ENCODE peak calls at places on chromosome 22, in seven cellular contexts. Z is sigmoid colon, Y is K562, F is suprapubic skin, M is stomach, X is GM12892, W is H1. U is an unnamed sample.

GRCh38 chr22:33544707-33545106 is 375.6 kb downstream of the LARGE1 start:
- DNase-seq in Z (no peak), Y (no peak), F (no peak), M (no peak), X (no peak), W (no peak), U (no peak)

GRCh38 chr22:37804886-37805857 is 2.6 kb upstream of the GCAT start:
- DNase-seq in Z (peak), Y (no peak), F (peak), M (peak), X (no peak), W (no peak), U (peak)

GRCh38 chr22:30864441-30865420 is 103.8 kb downstream of the MORC2 start:
- DNase-seq in Z (peak), Y (no peak), F (peak), M (no peak), X (peak), W (no peak), U (peak)

GRCh38 chr22:49034836-49035817 is 792.5 kb downstream of the BRD1 start:
- DNase-seq in Z (no peak), Y (no peak), F (no peak), M (no peak), X (no peak), W (no peak), U (no peak)

GRCh38 chr22:37681556-37682049 is 4.5 kb upstream of the NOL12 start:
- DNase-seq in Z (peak), Y (peak), F (peak), M (peak), X (peak), W (no peak), U (peak)

GRCh38 chr22:30371981-30372380 is 15.2 kb downstream of the CCDC157 start:
- DNase-seq in Z (no peak), Y (no peak), F (no peak), M (no peak), X (no peak), W (no peak), U (no peak)

GRCh38 chr22:37529652-37530345 is 10.6 kb upstream of the CARD10 start:
- DNase-seq in Z (no peak), Y (no peak), F (no peak), M (no peak), X (no peak), W (no peak), U (no peak)

GRCh38 chr22:38111941-38112355 is 1.5 kb upstream of the BAIAP2L2 start:
- DNase-seq in Z (no peak), Y (no peak), F (no peak), M (peak), X (no peak), W (no peak), U (no peak)

GRCh38 chr22:47153854-47154542 is 391.5 kb downstream of the TBC1D22A start:
- DNase-seq in Z (no peak), Y (no peak), F (no peak), M (no peak), X (no peak), W (no peak), U (no peak)

GRCh38 chr22:47333625-47334024 is 571.2 kb downstream of the TBC1D22A start:
- DNase-seq in Z (no peak), Y (no peak), F (no peak), M (no peak), X (no peak), W (no peak), U (no peak)

GRCh38 chr22:32542332-32543019 is 67.9 kb downstream of the FBXO7 start:
- DNase-seq in Z (peak), Y (peak), F (no peak), M (no peak), X (no peak), W (no peak), U (no peak)

GRCh38 chr22:24046024-24046423 is 34.9 kb downstream of the CABIN1 start:
- DNase-seq in Z (no peak), Y (no peak), F (no peak), M (no peak), X (no peak), W (no peak), U (no peak)

GRCh38 chr22:24432059-24432853 is 4.9 kb downstream of the ADORA2A start:
- DNase-seq in Z (peak), Y (peak), F (no peak), M (peak), X (no peak), W (no peak), U (no peak)

GRCh38 chr22:37137131-37137530 is 12.6 kb downstream of the IL2RB start:
- DNase-seq in Z (no peak), Y (no peak), F (no peak), M (no peak), X (no peak), W (no peak), U (no peak)

GRCh38 chr22:24445481-24446290 is 18.3 kb downstream of the ADORA2A start:
- DNase-seq in Z (no peak), Y (peak), F (no peak), M (no peak), X (no peak), W (no peak), U (no peak)

GRCh38 chr22:37561209-37562048 is 1.1 kb downstream of the CDC42EP1 start:
- DNase-seq in Z (peak), Y (peak), F (peak), M (peak), X (peak), W (peak), U (peak)

GRCh38 chr22:47997052-47997568 is 1234.7 kb downstream of the TBC1D22A start:
- DNase-seq in Z (no peak), Y (no peak), F (no peak), M (no peak), X (no peak), W (no peak), U (no peak)

GRCh38 chr22:35638408-35638807 is 9.8 kb upstream of the APOL6 start:
- DNase-seq in Z (peak), Y (no peak), F (peak), M (no peak), X (no peak), W (no peak), U (no peak)

GRCh38 chr22:31650391-31650790 is 11.6 kb downstream of the PISD start:
- DNase-seq in Z (no peak), Y (no peak), F (no peak), M (no peak), X (no peak), W (no peak), U (no peak)

GRCh38 chr22:31872209-31872608 is 72.1 kb upstream of the YWHAH start:
- DNase-seq in Z (no peak), Y (peak), F (no peak), M (peak), X (no peak), W (no peak), U (no peak)

GRCh38 chr22:43381693-43382092 is 30.1 kb upstream of the MPPED1 start:
- DNase-seq in Z (peak), Y (no peak), F (no peak), M (no peak), X (peak), W (no peak), U (no peak)

GRCh38 chr22:19385221-19385906 is 46.2 kb downstream of the HIRA start:
- DNase-seq in Z (peak), Y (no peak), F (no peak), M (no peak), X (no peak), W (no peak), U (no peak)

GRCh38 chr22:35995772-35996171 is 32.9 kb downstream of the RBFOX2 start:
- DNase-seq in Z (peak), Y (peak), F (peak), M (peak), X (no peak), W (no peak), U (no peak)

GRCh38 chr22:43477966-43478365 is 66.2 kb downstream of the MPPED1 start:
- DNase-seq in Z (no peak), Y (no peak), F (no peak), M (no peak), X (no peak), W (no peak), U (no peak)

GRCh38 chr22:35838849-35839646 is 121.4 kb downstream of the APOL5 start:
- DNase-seq in Z (peak), Y (no peak), F (no peak), M (no peak), X (no peak), W (no peak), U (no peak)

GRCh38 chr22:27775698-27776409 is 25.7 kb downstream of the MN1 start:
- DNase-seq in Z (no peak), Y (no peak), F (no peak), M (no peak), X (no peak), W (no peak), U (no peak)

GRCh38 chr22:27775087-27775697 is 26.4 kb downstream of the MN1 start:
- DNase-seq in Z (no peak), Y (no peak), F (no peak), M (no peak), X (no peak), W (no peak), U (no peak)

GRCh38 chr22:27772370-27773235 is 29.0 kb downstream of the MN1 start:
- DNase-seq in Z (no peak), Y (no peak), F (no peak), M (no peak), X (no peak), W (no peak), U (no peak)

GRCh38 chr22:27773236-27773550 is 28.4 kb downstream of the MN1 start:
- DNase-seq in Z (no peak), Y (no peak), F (no peak), M (no peak), X (no peak), W (no peak), U (no peak)

GRCh38 chr22:27774200-27774599 is 27.4 kb downstream of the MN1 start:
- DNase-seq in Z (no peak), Y (no peak), F (no peak), M (no peak), X (no peak), W (no peak), U (no peak)
- TF ChIP-seq POLR2A in Z (no peak), Y (no peak), F (no peak), M (no peak), X (no peak), W (no peak), U (no peak)

DNA sequence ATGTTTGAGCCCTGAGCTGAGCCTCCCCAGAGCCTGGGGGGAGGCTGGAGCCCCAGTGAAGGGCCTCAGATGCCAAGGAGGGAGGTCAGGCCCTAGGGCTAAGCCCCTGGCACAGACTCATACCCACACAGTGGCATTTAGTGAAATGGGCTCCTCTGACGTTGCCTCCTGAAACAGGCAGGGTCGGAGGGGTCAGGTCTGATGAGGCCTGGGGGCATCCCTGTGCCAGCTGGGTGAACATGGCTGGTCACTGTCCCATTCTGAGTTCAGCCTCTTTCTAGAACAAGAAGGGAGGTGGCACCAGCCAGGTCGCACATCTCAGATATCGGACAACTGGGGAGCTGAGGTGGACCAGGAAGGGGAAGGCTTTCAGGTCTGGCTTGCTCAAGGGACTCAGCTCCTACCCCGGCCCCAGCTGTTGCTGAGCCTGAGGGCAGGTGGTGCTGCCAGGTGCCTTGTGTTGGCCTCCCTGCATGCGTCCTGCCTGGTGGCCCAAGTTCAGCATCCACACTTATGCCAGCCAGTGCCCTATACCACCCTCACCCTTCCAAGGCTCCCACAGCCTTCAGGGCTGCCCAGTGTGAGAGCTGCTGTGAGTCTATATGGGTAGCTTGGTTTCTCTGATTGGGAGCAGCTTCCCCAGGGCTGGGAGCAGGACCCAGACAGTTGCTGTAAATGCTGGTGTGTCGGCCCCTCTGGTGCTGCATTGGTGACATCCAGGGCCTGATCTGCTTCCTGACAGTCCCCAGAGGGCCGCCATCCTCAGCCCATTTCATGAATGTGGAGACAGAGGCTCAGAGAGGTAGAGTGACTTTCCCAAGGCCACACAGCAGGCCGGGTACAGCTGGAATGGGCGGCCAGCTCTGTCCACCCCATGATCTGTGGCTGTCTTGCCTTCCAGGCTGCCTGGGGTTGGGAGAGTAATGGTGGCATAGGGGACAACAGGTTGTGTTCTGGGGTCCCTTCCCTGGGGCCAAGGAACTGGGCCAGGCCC is 32.8 kb upstream of the PPARA start:
- DNase-seq in Z (no peak), Y (no peak), F (no peak), M (no peak), X (no peak), W (no peak), U (no peak)
- TF ChIP-seq POLR2AphosphoS5 in Z (peak), Y (no peak), F (no peak), M (no peak), X (no peak), W (no peak), U (no peak)

DNA sequence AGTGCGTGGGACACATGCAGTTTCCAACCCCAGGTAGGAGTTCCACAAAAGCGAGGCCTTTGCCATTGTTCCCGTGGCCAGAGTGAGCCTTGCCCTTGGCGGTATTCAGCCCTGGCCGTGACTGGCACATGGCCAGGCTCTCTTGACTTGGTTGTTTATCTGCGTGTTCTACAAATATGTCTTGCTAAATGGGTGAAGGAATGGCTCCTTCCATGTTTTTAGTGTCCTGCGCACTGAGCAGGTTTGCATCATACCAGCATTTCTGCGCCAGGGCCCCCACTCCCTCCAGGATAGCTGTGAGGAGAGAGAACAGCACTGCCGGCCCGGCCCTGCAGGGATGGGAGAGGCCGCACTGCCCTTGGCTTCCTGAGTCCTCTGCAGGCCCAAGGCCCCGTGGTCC is 20.0 kb downstream of the POLR3H start:
- DNase-seq in Z (peak), Y (no peak), F (peak), M (peak), X (no peak), W (no peak), U (no peak)
- TF ChIP-seq POLR2A in Z (no peak), Y (peak), F (no peak), M (no peak), X (no peak), W (no peak), U (no peak)

GRCh38 chr22:20787746-20788626 is 14.1 kb downstream of the SERPIND1 start:
- DNase-seq in Z (no peak), Y (no peak), F (no peak), M (no peak), X (no peak), W (no peak), U (no peak)
- TF ChIP-seq POLR2AphosphoS5 in Z (no peak), Y (no peak), F (no peak), M (no peak), X (no peak), W (no peak), U (no peak)

GRCh38 chr22:39900306-39901227 is at the start of gene GRAP2:
- DNase-seq in Z (no peak), Y (peak), F (no peak), M (no peak), X (peak), W (no peak), U (peak)
- TF ChIP-seq POLR2A in Z (no peak), Y (peak), F (no peak), M (no peak), X (no peak), W (no peak), U (no peak)

DNA sequence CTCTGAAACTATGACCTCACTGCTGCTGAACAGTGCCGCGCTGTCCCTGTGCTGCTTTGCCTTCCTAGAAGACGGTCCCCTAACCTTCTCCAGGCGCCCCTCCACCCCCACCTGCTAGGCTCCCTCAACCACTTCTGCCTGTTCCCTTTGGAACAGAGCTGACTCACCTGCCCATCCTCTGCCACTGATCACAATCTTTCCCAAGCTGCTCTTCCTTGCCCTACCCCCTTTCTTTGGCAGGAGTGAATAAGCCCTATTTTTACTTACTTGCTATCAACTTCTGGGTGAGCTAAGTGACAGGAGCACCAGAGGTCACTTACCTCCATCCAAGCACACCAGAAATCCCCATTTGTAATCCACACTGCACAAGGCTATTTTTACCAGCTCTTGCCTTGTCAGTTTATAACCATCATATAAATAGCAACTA is 116.0 kb upstream of the BID start:
- DNase-seq in Z (no peak), Y (no peak), F (no peak), M (no peak), X (no peak), W (no peak), U (no peak)
- TF ChIP-seq POLR2AphosphoS5 in Z (no peak), Y (no peak), F (no peak), M (no peak), X (no peak), W (no peak), U (no peak)

GRCh38 chr22:50620861-50621490 is 7.0 kb downstream of the ARSA start:
- DNase-seq in Z (no peak), Y (no peak), F (no peak), M (no peak), X (no peak), W (no peak), U (no peak)

GRCh38 chr22:50621948-50622722 is 5.8 kb downstream of the ARSA start:
- DNase-seq in Z (no peak), Y (no peak), F (no peak), M (peak), X (no peak), W (no peak), U (no peak)

GRCh38 chr22:50621491-50621880 is 6.5 kb downstream of the ARSA start:
- DNase-seq in Z (no peak), Y (no peak), F (no peak), M (no peak), X (peak), W (no peak), U (no peak)

GRCh38 chr22:50624347-50625130 is 3.4 kb downstream of the ARSA start:
- DNase-seq in Z (no peak), Y (no peak), F (peak), M (no peak), X (no peak), W (no peak), U (no peak)

GRCh38 chr22:50622723-50623327 is 5.1 kb downstream of the ARSA start:
- DNase-seq in Z (peak), Y (no peak), F (no peak), M (peak), X (no peak), W (no peak), U (no peak)
- TF ChIP-seq POLR2A in Z (no peak), Y (no peak), F (no peak), M (no peak), X (no peak), W (no peak), U (no peak)

DNA sequence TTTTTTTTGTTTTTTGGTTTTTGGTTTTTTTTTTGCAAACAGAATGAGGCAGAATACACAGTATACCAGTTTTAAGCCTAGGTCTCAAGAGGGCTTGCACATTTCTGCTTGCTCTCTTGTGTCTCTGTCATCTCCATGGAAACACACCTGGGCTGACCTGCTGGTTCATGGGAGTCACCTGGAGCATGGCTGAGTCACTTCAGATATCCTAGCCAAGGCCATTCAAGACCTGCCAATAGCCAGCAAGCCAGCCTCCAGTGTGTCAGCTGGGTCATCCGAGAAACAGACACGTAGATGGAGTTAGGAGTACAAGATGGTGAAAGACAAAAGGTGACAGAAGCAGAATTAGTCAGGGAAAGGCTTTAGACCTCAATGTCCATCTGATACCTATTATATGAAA is 124.2 kb upstream of the SEZ6L start:
- DNase-seq in Z (no peak), Y (no peak), F (no peak), M (no peak), X (no peak), W (no peak), U (no peak)
- TF ChIP-seq POLR2AphosphoS5 in Z (no peak), Y (no peak), F (no peak), M (no peak), X (no peak), W (no peak), U (no peak)

GRCh38 chr22:29315286-29316195 is at the start of gene RASL10A:
- DNase-seq in Z (no peak), Y (no peak), F (no peak), M (no peak), X (peak), W (no peak), U (peak)

GRCh38 chr22:29319072-29319471 is 3.6 kb upstream of the RASL10A start:
- DNase-seq in Z (no peak), Y (no peak), F (no peak), M (no peak), X (no peak), W (no peak), U (no peak)

GRCh38 chr22:29314537-29315285 is 786 bp downstream of the RASL10A start:
- DNase-seq in Z (no peak), Y (no peak), F (peak), M (no peak), X (peak), W (no peak), U (peak)

GRCh38 chr22:29314074-29314473 is 1.4 kb downstream of the RASL10A start:
- DNase-seq in Z (no peak), Y (no peak), F (no peak), M (no peak), X (peak), W (no peak), U (peak)

GRCh38 chr22:29316429-29316828 is 932 bp upstream of the RASL10A start:
- DNase-seq in Z (no peak), Y (no peak), F (no peak), M (no peak), X (no peak), W (no peak), U (no peak)
- TF ChIP-seq POLR2A in Z (no peak), Y (no peak), F (no peak), M (no peak), X (no peak), W (no peak), U (no peak)